ENCODE peak calls at places on chromosomes 6 and 20, in seven cellular contexts. R, J, X, U, T, S and I are unnamed samples.

GRCh38 chr20:46657137-46657536 is 5.9 kb upstream of the SLC13A3 start:
- DNase-seq in R (no peak), J (no peak), X (no peak), U (no peak), T (no peak), S (no peak), I (no peak)

GRCh38 chr20:43849496-43850197 is 65.0 kb upstream of the TOX2 start:
- DNase-seq in R (peak), J (peak), X (no peak), U (no peak), T (no peak), S (no peak), I (no peak)

GRCh38 chr20:19944772-19945459 is 72.2 kb upstream of the NAA20 start:
- DNase-seq in R (peak), J (no peak), X (no peak), U (no peak), T (no peak), S (no peak), I (no peak)

GRCh38 chr6:157786221-157786620 is 36.8 kb upstream of the SNX9 start:
- DNase-seq in R (no peak), J (no peak), X (no peak), U (no peak), T (no peak), S (no peak), I (no peak)

GRCh38 chr20:10769700-10770099 is 95.9 kb upstream of the JAG1 start:
- DNase-seq in R (peak), J (no peak), X (no peak), U (no peak), T (no peak), S (no peak), I (no peak)

GRCh38 chr20:64101731-64102621 is 5.4 kb downstream of the NPBWR2 start:
- DNase-seq in R (no peak), J (no peak), X (no peak), U (no peak), T (no peak), S (no peak), I (no peak)

GRCh38 chr6:43096451-43097097 is 20.5 kb downstream of the PTK7 start:
- DNase-seq in R (peak), J (no peak), X (no peak), U (no peak), T (no peak), S (peak), I (no peak)

GRCh38 chr20:43853174-43853803 is 61.4 kb upstream of the TOX2 start:
- DNase-seq in R (peak), J (no peak), X (no peak), U (no peak), T (no peak), S (no peak), I (no peak)

GRCh38 chr20:46939031-46939430 is 44.4 kb downstream of the EYA2 start:
- DNase-seq in R (peak), J (no peak), X (no peak), U (no peak), T (no peak), S (no peak), I (no peak)

GRCh38 chr6:5179917-5180316 is 80.8 kb downstream of the LYRM4 start:
- DNase-seq in R (no peak), J (no peak), X (no peak), U (no peak), T (no peak), S (no peak), I (no peak)

GRCh38 chr6:35600659-35601125 is 88.0 kb upstream of the TULP1 start:
- DNase-seq in R (peak), J (no peak), X (no peak), U (no peak), T (no peak), S (no peak), I (no peak)

GRCh38 chr6:30889921-30890645 is 5.8 kb downstream of the DDR1 start:
- DNase-seq in R (no peak), J (no peak), X (peak), U (no peak), T (no peak), S (peak), I (no peak)

GRCh38 chr6:157314705-157315321 is 8.5 kb downstream of the TMEM242 start:
- DNase-seq in R (peak), J (no peak), X (no peak), U (no peak), T (no peak), S (no peak), I (no peak)

GRCh38 chr20:10705801-10706459 is 32.1 kb upstream of the JAG1 start:
- DNase-seq in R (no peak), J (no peak), X (no peak), U (no peak), T (no peak), S (no peak), I (no peak)

GRCh38 chr20:32580970-32581838 is 3.9 kb downstream of the NOL4L start:
- DNase-seq in R (no peak), J (no peak), X (no peak), U (no peak), T (no peak), S (no peak), I (no peak)

GRCh38 chr6:34132082-34132357 is 13.9 kb downstream of the GRM4 start:
- DNase-seq in R (no peak), J (no peak), X (no peak), U (no peak), T (no peak), S (no peak), I (no peak)

GRCh38 chr6:136761227-136761922 is 30.9 kb downstream of the MAP3K5 start:
- DNase-seq in R (peak), J (no peak), X (no peak), U (no peak), T (no peak), S (no peak), I (no peak)

GRCh38 chr20:43904778-43905177 is 9.9 kb upstream of the TOX2 start:
- DNase-seq in R (no peak), J (no peak), X (no peak), U (no peak), T (no peak), S (no peak), I (no peak)

GRCh38 chr6:89471287-89471867 is 38.4 kb downstream of the ANKRD6 start:
- DNase-seq in R (peak), J (no peak), X (no peak), U (no peak), T (no peak), S (no peak), I (no peak)

GRCh38 chr6:146890644-146891434 is 292.1 kb downstream of the ADGB start:
- DNase-seq in R (no peak), J (no peak), X (no peak), U (no peak), T (no peak), S (no peak), I (no peak)

GRCh38 chr6:139567095-139567494 is 192.6 kb upstream of the CITED2 start:
- DNase-seq in R (no peak), J (no peak), X (no peak), U (no peak), T (no peak), S (no peak), I (no peak)

GRCh38 chr6:51569594-51569993 is 517.8 kb downstream of the PKHD1 start:
- DNase-seq in R (no peak), J (no peak), X (no peak), U (no peak), T (no peak), S (no peak), I (no peak)

GRCh38 chr20:63744574-63745423 is 5.2 kb downstream of the SLC2A4RG start:
- DNase-seq in R (no peak), J (no peak), X (no peak), U (no peak), T (no peak), S (no peak), I (no peak)

GRCh38 chr6:106116125-106116524 is 30.0 kb downstream of the PRDM1 start:
- DNase-seq in R (peak), J (no peak), X (no peak), U (no peak), T (no peak), S (no peak), I (no peak)

GRCh38 chr6:163438940-163439335 is 24.4 kb downstream of the QKI start:
- DNase-seq in R (no peak), J (no peak), X (no peak), U (no peak), T (no peak), S (no peak), I (no peak)

GRCh38 chr6:83824388-83824801 is 28.8 kb upstream of the RIPPLY2 start:
- DNase-seq in R (peak), J (no peak), X (no peak), U (no peak), T (no peak), S (no peak), I (no peak)

GRCh38 chr6:160272707-160273106 is 14.1 kb upstream of the SLC22A2 start:
- DNase-seq in R (no peak), J (no peak), X (no peak), U (no peak), T (no peak), S (no peak), I (no peak)

GRCh38 chr6:11212625-11213024 is 19.8 kb downstream of the NEDD9 start:
- DNase-seq in R (peak), J (peak), X (peak), U (no peak), T (no peak), S (no peak), I (no peak)